ENCODE peak calls at places on chromosomes 12 and 14, in eight cellular contexts. One of them, this sample, is unnamed.
A peak's percentile ranks its signal among the peaks of the same experiment; 100 is the strongest.

GRCh38 chr14:77183896-77184295 is 2.3 kb downstream of the TMEM63C start:
- DNase-seq in uterus: no peak
- DNase-seq in K562: no peak
- DNase-seq in esophagus squamous epithelium: no peak
- DNase-seq in A549: no peak
- DNase-seq in Peyer's patch: no peak
- DNase-seq in ovary: no peak
- DNase-seq in thyroid gland: no peak
- DNase-seq in this sample: no peak

GRCh38 chr14:91872517-91873470 is 5.5 kb upstream of the TC2N start:
- DNase-seq in uterus: peak; percentile 48
- DNase-seq in K562: no peak
- DNase-seq in esophagus squamous epithelium: no peak
- DNase-seq in A549: peak; percentile 37
- DNase-seq in Peyer's patch: peak; percentile 85
- DNase-seq in ovary: no peak
- DNase-seq in thyroid gland: peak; percentile 40
- DNase-seq in this sample: peak; percentile 77

GRCh38 chr14:64717870-64718269 is 13.6 kb downstream of the PLEKHG3 start:
- DNase-seq in uterus: no peak
- DNase-seq in K562: no peak
- DNase-seq in esophagus squamous epithelium: no peak
- DNase-seq in A549: no peak
- DNase-seq in Peyer's patch: peak; percentile 48
- DNase-seq in ovary: peak; percentile 62
- DNase-seq in thyroid gland: peak; percentile 62
- DNase-seq in this sample: no peak

GRCh38 chr14:54253195-54253947 is 143.4 kb upstream of the CDKN3 start:
- DNase-seq in uterus: no peak
- DNase-seq in K562: no peak
- DNase-seq in esophagus squamous epithelium: no peak
- DNase-seq in A549: peak; percentile 33
- DNase-seq in Peyer's patch: no peak
- DNase-seq in ovary: no peak
- DNase-seq in thyroid gland: peak; percentile 14
- DNase-seq in this sample: no peak

GRCh38 chr14:77979666-77980351 is 179.9 kb downstream of the ADCK1 start:
- DNase-seq in uterus: no peak
- DNase-seq in K562: peak; percentile 61
- DNase-seq in esophagus squamous epithelium: no peak
- DNase-seq in A549: no peak
- DNase-seq in Peyer's patch: no peak
- DNase-seq in ovary: no peak
- DNase-seq in thyroid gland: no peak
- DNase-seq in this sample: no peak

GRCh38 chr12:64400041-64400440 is 4.2 kb upstream of the XPOT start:
- DNase-seq in uterus: no peak
- DNase-seq in K562: peak; percentile 46
- DNase-seq in esophagus squamous epithelium: no peak
- DNase-seq in A549: no peak
- DNase-seq in Peyer's patch: no peak
- DNase-seq in ovary: no peak
- DNase-seq in thyroid gland: no peak
- DNase-seq in this sample: no peak

GRCh38 chr12:52035926-52036325 is 15.3 kb upstream of the NR4A1 start:
- DNase-seq in uterus: no peak
- DNase-seq in K562: no peak
- DNase-seq in esophagus squamous epithelium: no peak
- DNase-seq in A549: no peak
- DNase-seq in Peyer's patch: no peak
- DNase-seq in ovary: no peak
- DNase-seq in thyroid gland: no peak
- DNase-seq in this sample: no peak

GRCh38 chr12:89568484-89568883 is 42.6 kb upstream of the POC1B start:
- DNase-seq in uterus: no peak
- DNase-seq in K562: no peak
- DNase-seq in esophagus squamous epithelium: no peak
- DNase-seq in A549: no peak
- DNase-seq in Peyer's patch: no peak
- DNase-seq in ovary: no peak
- DNase-seq in thyroid gland: no peak
- DNase-seq in this sample: no peak

GRCh38 chr14:80150301-80150700 is 61.0 kb downstream of the DIO2 start:
- DNase-seq in uterus: no peak
- DNase-seq in K562: no peak
- DNase-seq in esophagus squamous epithelium: no peak
- DNase-seq in A549: no peak
- DNase-seq in Peyer's patch: no peak
- DNase-seq in ovary: no peak
- DNase-seq in thyroid gland: peak; percentile 20
- DNase-seq in this sample: no peak

GRCh38 chr12:54650409-54650808 is 2.2 kb upstream of the DCD start:
- DNase-seq in uterus: no peak
- DNase-seq in K562: no peak
- DNase-seq in esophagus squamous epithelium: no peak
- DNase-seq in A549: no peak
- DNase-seq in Peyer's patch: no peak
- DNase-seq in ovary: no peak
- DNase-seq in thyroid gland: no peak
- DNase-seq in this sample: no peak

GRCh38 chr14:93832076-93832475 is 43.8 kb upstream of the PRIMA1 start:
- DNase-seq in uterus: no peak
- DNase-seq in K562: no peak
- DNase-seq in esophagus squamous epithelium: no peak
- DNase-seq in A549: no peak
- DNase-seq in Peyer's patch: no peak
- DNase-seq in ovary: no peak
- DNase-seq in thyroid gland: no peak
- DNase-seq in this sample: no peak

GRCh38 chr12:41699658-41700057 is 445.0 kb downstream of the GXYLT1 start:
- DNase-seq in uterus: no peak
- DNase-seq in K562: no peak
- DNase-seq in esophagus squamous epithelium: no peak
- DNase-seq in A549: no peak
- DNase-seq in Peyer's patch: no peak
- DNase-seq in ovary: no peak
- DNase-seq in thyroid gland: no peak
- DNase-seq in this sample: no peak

GRCh38 chr14:57480044-57480443 is 13.6 kb downstream of the CCDC198 start:
- DNase-seq in uterus: no peak
- DNase-seq in K562: no peak
- DNase-seq in esophagus squamous epithelium: no peak
- DNase-seq in A549: no peak
- DNase-seq in Peyer's patch: no peak
- DNase-seq in ovary: no peak
- DNase-seq in thyroid gland: no peak
- DNase-seq in this sample: no peak

GRCh38 chr14:77148510-77149231 is 7.1 kb upstream of the ZDHHC22 start:
- DNase-seq in uterus: no peak
- DNase-seq in K562: peak; percentile 59
- DNase-seq in esophagus squamous epithelium: no peak
- DNase-seq in A549: no peak
- DNase-seq in Peyer's patch: no peak
- DNase-seq in ovary: no peak
- DNase-seq in thyroid gland: no peak
- DNase-seq in this sample: no peak

GRCh38 chr12:32671930-32672785 is 6.9 kb upstream of the DNM1L start:
- DNase-seq in uterus: peak; percentile 43
- DNase-seq in K562: peak; percentile 41
- DNase-seq in esophagus squamous epithelium: no peak
- DNase-seq in A549: peak; percentile 61
- DNase-seq in Peyer's patch: no peak
- DNase-seq in ovary: peak; percentile 34
- DNase-seq in thyroid gland: peak; percentile 24
- DNase-seq in this sample: no peak

GRCh38 chr12:31874961-31875608 is 84.1 kb upstream of the RESF1 start:
- DNase-seq in uterus: peak; percentile 55
- DNase-seq in K562: peak; percentile 19
- DNase-seq in esophagus squamous epithelium: peak; percentile 16
- DNase-seq in A549: peak; percentile 40
- DNase-seq in Peyer's patch: no peak
- DNase-seq in ovary: peak; percentile 37
- DNase-seq in thyroid gland: no peak
- DNase-seq in this sample: no peak

GRCh38 chr12:22377731-22378496 is 43.4 kb upstream of the ST8SIA1 start:
- DNase-seq in uterus: no peak
- DNase-seq in K562: no peak
- DNase-seq in esophagus squamous epithelium: no peak
- DNase-seq in A549: no peak
- DNase-seq in Peyer's patch: no peak
- DNase-seq in ovary: no peak
- DNase-seq in thyroid gland: peak; percentile 23
- DNase-seq in this sample: no peak
- TF ChIP-seq POLR2A in uterus: no peak
- TF ChIP-seq POLR2A in K562: no peak
- TF ChIP-seq POLR2A in esophagus squamous epithelium: no peak
- TF ChIP-seq POLR2A in A549: no peak
- TF ChIP-seq POLR2A in Peyer's patch: no peak
- TF ChIP-seq POLR2A in ovary: no peak
- TF ChIP-seq POLR2A in thyroid gland: no peak
- TF ChIP-seq POLR2A in this sample: no peak

DNA sequence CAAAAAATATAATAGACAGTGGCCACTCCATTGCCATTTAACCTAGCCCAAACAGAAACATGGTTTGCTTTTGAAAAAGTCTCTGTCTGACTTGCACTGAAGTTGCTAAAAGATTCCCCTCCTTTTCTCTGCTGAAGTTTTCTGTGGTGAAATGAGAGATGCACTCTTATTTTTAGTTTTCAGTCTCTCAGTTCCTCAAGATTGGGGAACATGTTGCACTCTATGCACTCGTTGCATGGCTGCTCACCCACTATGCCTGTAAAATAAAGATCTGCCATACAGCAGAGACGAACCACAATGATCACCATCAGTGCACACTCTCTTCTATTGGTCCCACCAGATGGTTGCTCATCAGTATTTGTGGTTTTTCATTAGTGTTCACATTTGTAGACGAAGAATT is 13.1 kb upstream of the DAAM1 start:
- DNase-seq in uterus: no peak
- DNase-seq in K562: no peak
- DNase-seq in esophagus squamous epithelium: no peak
- DNase-seq in A549: no peak
- DNase-seq in Peyer's patch: no peak
- DNase-seq in ovary: no peak
- DNase-seq in thyroid gland: no peak
- DNase-seq in this sample: no peak
- H3K4me3 ChIP-seq in uterus: no peak overlapping the region
- H3K4me3 ChIP-seq in K562: no peak overlapping the region
- H3K4me3 ChIP-seq in esophagus squamous epithelium: no peak overlapping the region
- H3K4me3 ChIP-seq in A549: no peak overlapping the region
- H3K4me3 ChIP-seq in Peyer's patch: no peak overlapping the region
- H3K4me3 ChIP-seq in ovary: no peak overlapping the region
- H3K4me3 ChIP-seq in thyroid gland: no peak overlapping the region
- H3K4me3 ChIP-seq in this sample: no peak overlapping the region

DNA sequence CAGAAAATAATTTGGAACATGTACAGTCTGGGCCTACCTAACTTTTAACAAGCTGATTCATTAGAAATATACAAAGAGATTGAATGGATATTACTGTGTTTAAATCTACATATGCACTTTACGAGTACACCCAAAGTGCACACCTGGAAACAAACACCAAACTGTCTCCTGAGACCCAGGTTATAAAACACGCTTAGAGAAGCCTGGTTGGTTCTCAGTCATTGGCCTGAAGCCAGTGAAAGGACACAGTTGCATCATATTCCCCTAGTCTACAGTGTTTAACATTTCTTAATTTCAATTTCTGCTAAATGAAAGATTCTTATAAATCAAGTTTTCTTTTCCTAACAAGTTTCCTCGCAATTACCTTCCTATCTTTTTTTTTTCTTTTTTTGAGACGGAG is 209.5 kb downstream of the FBXL14 start:
- DNase-seq in uterus: no peak
- DNase-seq in K562: no peak
- DNase-seq in esophagus squamous epithelium: no peak
- DNase-seq in A549: no peak
- DNase-seq in Peyer's patch: no peak
- DNase-seq in ovary: no peak
- DNase-seq in thyroid gland: no peak
- DNase-seq in this sample: no peak
- TF ChIP-seq POLR2A in uterus: no peak
- TF ChIP-seq POLR2A in K562: no peak
- TF ChIP-seq POLR2A in esophagus squamous epithelium: no peak
- TF ChIP-seq POLR2A in A549: no peak
- TF ChIP-seq POLR2A in Peyer's patch: no peak
- TF ChIP-seq POLR2A in ovary: no peak
- TF ChIP-seq POLR2A in thyroid gland: no peak
- TF ChIP-seq POLR2A in this sample: no peak

GRCh38 chr12:57766464-57767311 is at the start of gene CYP27B1:
- DNase-seq in uterus: no peak
- DNase-seq in K562: peak; percentile 47
- DNase-seq in esophagus squamous epithelium: no peak
- DNase-seq in A549: no peak
- DNase-seq in Peyer's patch: no peak
- DNase-seq in ovary: no peak
- DNase-seq in thyroid gland: peak; percentile 97
- DNase-seq in this sample: no peak

GRCh38 chr12:57767317-57767716 is 439 bp upstream of the CYP27B1 start:
- DNase-seq in uterus: no peak
- DNase-seq in K562: no peak
- DNase-seq in esophagus squamous epithelium: no peak
- DNase-seq in A549: no peak
- DNase-seq in Peyer's patch: no peak
- DNase-seq in ovary: no peak
- DNase-seq in thyroid gland: no peak
- DNase-seq in this sample: no peak

GRCh38 chr12:57765003-57765697 is 1.7 kb downstream of the CYP27B1 start:
- DNase-seq in uterus: no peak
- DNase-seq in K562: no peak
- DNase-seq in esophagus squamous epithelium: no peak
- DNase-seq in A549: peak; percentile 70
- DNase-seq in Peyer's patch: peak; percentile 70
- DNase-seq in ovary: no peak
- DNase-seq in thyroid gland: peak; percentile 60
- DNase-seq in this sample: no peak

GRCh38 chr12:57764662-57765002 is 2.2 kb downstream of the CYP27B1 start:
- DNase-seq in uterus: no peak
- DNase-seq in K562: no peak
- DNase-seq in esophagus squamous epithelium: no peak
- DNase-seq in A549: no peak
- DNase-seq in Peyer's patch: no peak
- DNase-seq in ovary: no peak
- DNase-seq in thyroid gland: peak; percentile 79
- DNase-seq in this sample: no peak

DNA sequence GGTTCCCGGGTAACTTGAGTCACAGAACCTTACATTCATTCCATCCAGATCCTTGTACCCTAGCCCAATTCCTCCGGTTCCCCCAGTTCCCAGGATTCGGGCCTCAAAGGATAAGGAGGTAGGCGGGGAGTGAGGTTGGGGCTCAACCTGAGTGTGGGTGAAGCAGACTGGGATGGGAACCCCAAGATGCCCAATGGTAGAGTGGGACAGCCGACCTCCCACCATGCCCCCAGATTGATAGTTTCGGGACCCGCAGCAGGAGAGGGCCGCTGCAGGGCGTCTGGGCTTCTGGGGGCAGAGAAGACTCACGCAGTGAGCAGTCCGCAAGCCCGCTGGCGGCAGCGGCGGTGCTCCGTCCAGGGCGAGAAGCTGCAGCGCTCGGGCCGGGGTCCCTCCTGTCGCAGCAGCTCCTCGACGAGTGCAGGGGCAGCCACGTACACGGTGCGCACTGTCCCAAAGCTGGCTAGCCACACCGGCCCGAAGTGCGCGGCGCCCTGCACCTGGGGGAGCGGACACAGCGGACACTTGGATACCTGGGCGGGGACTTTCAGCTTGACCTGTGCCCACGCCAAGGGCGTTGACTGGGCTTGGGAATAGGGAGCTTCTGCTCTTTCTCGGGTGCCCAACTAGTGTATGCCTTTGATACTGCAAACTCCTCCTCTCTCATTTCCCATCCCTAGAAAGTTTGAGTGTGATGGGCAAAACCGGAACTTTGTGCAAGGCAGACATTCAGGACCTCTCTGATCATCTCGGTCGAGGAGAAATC is 997 bp downstream of the CYP27B1 start:
- DNase-seq in uterus: no peak
- DNase-seq in K562: no peak
- DNase-seq in esophagus squamous epithelium: no peak
- DNase-seq in A549: no peak
- DNase-seq in Peyer's patch: peak; percentile 58
- DNase-seq in ovary: no peak
- DNase-seq in thyroid gland: peak; percentile 52
- DNase-seq in this sample: no peak
- H3K4me3 ChIP-seq in uterus: no peak overlapping the region
- H3K4me3 ChIP-seq in K562: no peak overlapping the region
- H3K4me3 ChIP-seq in esophagus squamous epithelium: peak overlapping the region; percentile 52
- H3K4me3 ChIP-seq in A549: peak overlapping the region; percentile 52
- H3K4me3 ChIP-seq in Peyer's patch: peak overlapping the region; percentile 59
- H3K4me3 ChIP-seq in ovary: peak overlapping the region; percentile 2
- H3K4me3 ChIP-seq in thyroid gland: peak overlapping the region; percentile 18
- H3K4me3 ChIP-seq in this sample: peak overlapping the region; percentile 43